ENCODE peak calls at places on chromosomes 7 and 10, in ten cellular contexts. L is stimulated activated CD8-positive, alpha-beta memory T cell treated with anti-CD3 and anti-CD28 coated beads, Interleukin-7, amount 100 ng/mL, for 24 hours; P is T47D; R is head of caudate nucleus; C is CD4-positive, alpha-beta memory T cell; Z is left ventricle myocardium superior; I is epithelial cell of esophagus; B is left colon; G is activated B cell treated with CpG ODN at 0.5 μM for 24 hours; Y is AG20443. X is an unnamed sample.

GRCh38 chr10:36021096-36021495 is 379.0 kb upstream of the FZD8 start:
- DNase-seq in R (no peak), Z (no peak), Y (peak), C (no peak), G (no peak), L (no peak), I (peak), P (no peak), B (no peak), X (no peak)

GRCh38 chr7:77674878-77675277 is 21.4 kb upstream of the RSBN1L start:
- DNase-seq in G (no peak), R (peak), I (peak), C (no peak), Y (no peak), L (no peak), Z (no peak), P (no peak), B (peak), X (peak)

GRCh38 chr7:102024005-102024768 is 206.8 kb downstream of the CUX1 start:
- DNase-seq in I (no peak), G (no peak), Z (peak), B (no peak), R (no peak), L (no peak), P (no peak), Y (no peak), C (no peak), X (no peak)

GRCh38 chr7:155456772-155457543 is 971 bp upstream of the EN2 start:
- DNase-seq in P (no peak), I (peak), G (no peak), Y (peak), Z (peak), B (peak), R (peak), L (no peak), C (no peak), X (peak)

GRCh38 chr10:29041512-29042150 is 247.2 kb upstream of the LYZL1 start:
- DNase-seq in G (no peak), Z (no peak), C (no peak), B (no peak), P (no peak), I (no peak), L (no peak), R (no peak), Y (peak), X (no peak)

GRCh38 chr7:21430575-21430954 is 2.7 kb downstream of the SP4 start:
- DNase-seq in Y (no peak), R (no peak), C (no peak), Z (no peak), L (no peak), B (no peak), I (no peak), G (no peak), P (no peak), X (no peak)

GRCh38 chr7:1136841-1137516 is 23.0 kb downstream of the ZFAND2A start:
- DNase-seq in R (no peak), C (no peak), Z (no peak), B (no peak), L (no peak), G (no peak), Y (no peak), P (no peak), I (no peak), X (peak)

GRCh38 chr7:38554586-38554985 is 76.6 kb downstream of the AMPH start:
- DNase-seq in R (no peak), I (no peak), L (no peak), Y (no peak), P (no peak), Z (no peak), C (no peak), B (no peak), G (no peak), X (no peak)

GRCh38 chr7:17183630-17184328 is 114.7 kb upstream of the AHR start:
- DNase-seq in Z (no peak), B (no peak), L (no peak), R (no peak), P (no peak), Y (peak), I (no peak), G (no peak), C (no peak), X (no peak)

GRCh38 chr10:22253578-22253882 is 35.7 kb upstream of the EBLN1 start:
- DNase-seq in R (peak), Y (peak), I (no peak), B (peak), Z (peak), G (no peak), L (no peak), C (peak), P (no peak), X (peak)

GRCh38 chr10:50416181-50416824 is 165.0 kb upstream of the ASAH2 start:
- DNase-seq in P (no peak), R (no peak), Z (no peak), G (no peak), B (no peak), Y (peak), C (no peak), L (no peak), I (no peak), X (no peak)

GRCh38 chr10:51867956-51868355 is 168.6 kb upstream of the CSTF2T start:
- DNase-seq in B (no peak), C (no peak), L (no peak), G (no peak), P (no peak), I (peak), Z (no peak), R (no peak), Y (peak), X (no peak)

GRCh38 chr10:60032723-60033122 is 126.4 kb upstream of the CCDC6 start:
- DNase-seq in I (peak), L (no peak), B (peak), R (peak), C (no peak), P (peak), Z (no peak), G (no peak), Y (peak), X (no peak)

GRCh38 chr7:155928583-155929145 is 116.4 kb upstream of the SHH start:
- DNase-seq in Z (no peak), C (no peak), G (no peak), B (no peak), L (no peak), I (no peak), Y (no peak), P (no peak), R (no peak), X (no peak)

GRCh38 chr10:123926401-123927264 is 35.0 kb upstream of the CPXM2 start:
- DNase-seq in G (no peak), P (no peak), R (no peak), Y (peak), I (peak), C (no peak), L (no peak), B (no peak), Z (no peak), X (no peak)

GRCh38 chr10:106560925-106561640 is 603.4 kb downstream of the SORCS1 start:
- DNase-seq in Y (peak), G (no peak), R (no peak), C (no peak), L (no peak), P (no peak), I (peak), Z (no peak), B (no peak), X (no peak)

GRCh38 chr10:14454629-14455028 is 123.9 kb upstream of the FRMD4A start:
- DNase-seq in Y (no peak), G (no peak), B (no peak), C (no peak), I (no peak), L (no peak), P (no peak), R (no peak), Z (no peak), X (no peak)

GRCh38 chr10:46006219-46006618 is 24.2 kb downstream of the NCOA4 start:
- DNase-seq in Z (no peak), R (no peak), C (no peak), Y (peak), L (no peak), I (peak), G (no peak), P (no peak), B (no peak), X (no peak)

GRCh38 chr10:66982792-66983481 is 57.1 kb downstream of the LRRTM3 start:
- DNase-seq in L (no peak), R (peak), B (no peak), C (no peak), G (no peak), Y (no peak), P (no peak), Z (no peak), I (no peak), X (no peak)

GRCh38 chr7:100642534-100642907 is 1.2 kb upstream of the TFR2 start:
- DNase-seq in Y (no peak), G (peak), L (no peak), B (peak), I (no peak), C (no peak), Z (no peak), R (peak), P (no peak), X (no peak)

GRCh38 chr7:23380556-23380955 is 81.4 kb downstream of the MALSU1 start:
- DNase-seq in P (no peak), Z (no peak), G (no peak), C (no peak), B (no peak), L (no peak), Y (no peak), I (no peak), R (no peak), X (no peak)

GRCh38 chr10:49272251-49273081 is 26.5 kb upstream of the C10orf71 start:
- DNase-seq in Y (peak), G (no peak), C (no peak), L (no peak), B (no peak), R (no peak), Z (peak), P (no peak), I (no peak), X (no peak)

GRCh38 chr10:22103701-22104100 is 100.2 kb upstream of the DNAJC1 start:
- DNase-seq in R (no peak), P (peak), Z (no peak), B (no peak), L (no peak), C (peak), I (peak), Y (no peak), G (no peak), X (no peak)

GRCh38 chr10:110471566-110472139 is 26.1 kb upstream of the DUSP5 start:
- DNase-seq in R (peak), G (no peak), P (no peak), I (peak), Y (peak), Z (no peak), C (no peak), B (no peak), L (no peak), X (no peak)